ENCODE peak calls at places on chromosomes 3 and 15, in eight cellular contexts. One of them, this sample, is unnamed.
A peak's percentile ranks its signal among the peaks of the same experiment; 100 is the strongest.

GRCh38 chr15:78685157-78685830 is 44.3 kb upstream of the CHRNB4 start:
- DNase-seq in effector memory CD8-positive, alpha-beta T cell: no peak
- DNase-seq in A549: no peak
- DNase-seq in BJ: no peak
- DNase-seq in stimulated activated CD4-positive, alpha-beta T cell treated with anti-CD3 and anti-CD28 coated beads, Interleukin-12 subunit alpha, Interleukin-12 subunit beta, amount 100 ng/mL, for 4 hours: no peak
- DNase-seq in activated naive CD4-positive, alpha-beta T cell: no peak
- DNase-seq in GM03348: no peak
- DNase-seq in fibroblast of mammary gland: no peak
- DNase-seq in this sample: no peak

GRCh38 chr3:151206196-151206595 is 3.2 kb upstream of the GPR171 start:
- DNase-seq in A549: no peak
- DNase-seq in effector memory CD8-positive, alpha-beta T cell: no peak
- DNase-seq in GM03348: no peak
- DNase-seq in fibroblast of mammary gland: no peak
- DNase-seq in BJ: no peak
- DNase-seq in stimulated activated CD4-positive, alpha-beta T cell treated with anti-CD3 and anti-CD28 coated beads, Interleukin-12 subunit alpha, Interleukin-12 subunit beta, amount 100 ng/mL, for 4 hours: no peak
- DNase-seq in activated naive CD4-positive, alpha-beta T cell: no peak
- DNase-seq in this sample: no peak

GRCh38 chr3:150913174-150913922 is 8.1 kb upstream of the MINDY4B start:
- DNase-seq in GM03348: no peak
- DNase-seq in A549: no peak
- DNase-seq in BJ: no peak
- DNase-seq in stimulated activated CD4-positive, alpha-beta T cell treated with anti-CD3 and anti-CD28 coated beads, Interleukin-12 subunit alpha, Interleukin-12 subunit beta, amount 100 ng/mL, for 4 hours: no peak
- DNase-seq in fibroblast of mammary gland: no peak
- DNase-seq in effector memory CD8-positive, alpha-beta T cell: no peak
- DNase-seq in activated naive CD4-positive, alpha-beta T cell: no peak
- DNase-seq in this sample: no peak

GRCh38 chr3:134463676-134464611 is 21.8 kb downstream of the ANAPC13 start:
- DNase-seq in activated naive CD4-positive, alpha-beta T cell: no peak
- DNase-seq in effector memory CD8-positive, alpha-beta T cell: no peak
- DNase-seq in fibroblast of mammary gland: peak; percentile 99
- DNase-seq in stimulated activated CD4-positive, alpha-beta T cell treated with anti-CD3 and anti-CD28 coated beads, Interleukin-12 subunit alpha, Interleukin-12 subunit beta, amount 100 ng/mL, for 4 hours: no peak
- DNase-seq in BJ: peak; percentile 100
- DNase-seq in GM03348: peak; percentile 91
- DNase-seq in A549: no peak
- DNase-seq in this sample: peak; percentile 78

GRCh38 chr3:193975072-193975535 is 160.8 kb upstream of the HES1 start:
- DNase-seq in effector memory CD8-positive, alpha-beta T cell: no peak
- DNase-seq in BJ: no peak
- DNase-seq in A549: no peak
- DNase-seq in activated naive CD4-positive, alpha-beta T cell: no peak
- DNase-seq in fibroblast of mammary gland: no peak
- DNase-seq in GM03348: no peak
- DNase-seq in stimulated activated CD4-positive, alpha-beta T cell treated with anti-CD3 and anti-CD28 coated beads, Interleukin-12 subunit alpha, Interleukin-12 subunit beta, amount 100 ng/mL, for 4 hours: no peak
- DNase-seq in this sample: no peak

GRCh38 chr3:13530241-13531009 is 18.5 kb upstream of the FBLN2 start:
- DNase-seq in stimulated activated CD4-positive, alpha-beta T cell treated with anti-CD3 and anti-CD28 coated beads, Interleukin-12 subunit alpha, Interleukin-12 subunit beta, amount 100 ng/mL, for 4 hours: no peak
- DNase-seq in GM03348: no peak
- DNase-seq in fibroblast of mammary gland: no peak
- DNase-seq in effector memory CD8-positive, alpha-beta T cell: no peak
- DNase-seq in BJ: no peak
- DNase-seq in activated naive CD4-positive, alpha-beta T cell: no peak
- DNase-seq in A549: no peak
- DNase-seq in this sample: no peak

GRCh38 chr3:68957895-68958294 is 25.5 kb upstream of the TAFA4 start:
- DNase-seq in BJ: no peak
- DNase-seq in activated naive CD4-positive, alpha-beta T cell: no peak
- DNase-seq in fibroblast of mammary gland: no peak
- DNase-seq in A549: no peak
- DNase-seq in effector memory CD8-positive, alpha-beta T cell: no peak
- DNase-seq in GM03348: no peak
- DNase-seq in stimulated activated CD4-positive, alpha-beta T cell treated with anti-CD3 and anti-CD28 coated beads, Interleukin-12 subunit alpha, Interleukin-12 subunit beta, amount 100 ng/mL, for 4 hours: no peak
- DNase-seq in this sample: no peak

GRCh38 chr3:194328080-194328571 is 23.0 kb downstream of the CPN2 start:
- DNase-seq in effector memory CD8-positive, alpha-beta T cell: no peak
- DNase-seq in fibroblast of mammary gland: peak; percentile 76
- DNase-seq in activated naive CD4-positive, alpha-beta T cell: no peak
- DNase-seq in BJ: no peak
- DNase-seq in A549: peak; percentile 44
- DNase-seq in stimulated activated CD4-positive, alpha-beta T cell treated with anti-CD3 and anti-CD28 coated beads, Interleukin-12 subunit alpha, Interleukin-12 subunit beta, amount 100 ng/mL, for 4 hours: no peak
- DNase-seq in GM03348: peak; percentile 57
- DNase-seq in this sample: peak; percentile 58

GRCh38 chr3:116085456-116085855 is 359.8 kb downstream of the LSAMP start:
- DNase-seq in BJ: no peak
- DNase-seq in effector memory CD8-positive, alpha-beta T cell: no peak
- DNase-seq in activated naive CD4-positive, alpha-beta T cell: no peak
- DNase-seq in fibroblast of mammary gland: peak; percentile 16
- DNase-seq in A549: no peak
- DNase-seq in stimulated activated CD4-positive, alpha-beta T cell treated with anti-CD3 and anti-CD28 coated beads, Interleukin-12 subunit alpha, Interleukin-12 subunit beta, amount 100 ng/mL, for 4 hours: no peak
- DNase-seq in GM03348: no peak
- DNase-seq in this sample: peak; percentile 59

GRCh38 chr15:63052128-63052826 is 9.7 kb downstream of the TPM1 start:
- DNase-seq in A549: no peak
- DNase-seq in stimulated activated CD4-positive, alpha-beta T cell treated with anti-CD3 and anti-CD28 coated beads, Interleukin-12 subunit alpha, Interleukin-12 subunit beta, amount 100 ng/mL, for 4 hours: no peak
- DNase-seq in activated naive CD4-positive, alpha-beta T cell: no peak
- DNase-seq in effector memory CD8-positive, alpha-beta T cell: no peak
- DNase-seq in GM03348: no peak
- DNase-seq in BJ: no peak
- DNase-seq in fibroblast of mammary gland: no peak
- DNase-seq in this sample: no peak

GRCh38 chr3:136476280-136476679 is 226.1 kb downstream of the PCCB start:
- DNase-seq in activated naive CD4-positive, alpha-beta T cell: no peak
- DNase-seq in BJ: no peak
- DNase-seq in stimulated activated CD4-positive, alpha-beta T cell treated with anti-CD3 and anti-CD28 coated beads, Interleukin-12 subunit alpha, Interleukin-12 subunit beta, amount 100 ng/mL, for 4 hours: no peak
- DNase-seq in A549: no peak
- DNase-seq in fibroblast of mammary gland: no peak
- DNase-seq in effector memory CD8-positive, alpha-beta T cell: no peak
- DNase-seq in GM03348: no peak
- DNase-seq in this sample: no peak

GRCh38 chr15:55289011-55289572 is 521 bp downstream of the RAB27A start:
- DNase-seq in activated naive CD4-positive, alpha-beta T cell: no peak
- DNase-seq in BJ: no peak
- DNase-seq in A549: peak; percentile 35
- DNase-seq in fibroblast of mammary gland: peak; percentile 54
- DNase-seq in effector memory CD8-positive, alpha-beta T cell: no peak
- DNase-seq in stimulated activated CD4-positive, alpha-beta T cell treated with anti-CD3 and anti-CD28 coated beads, Interleukin-12 subunit alpha, Interleukin-12 subunit beta, amount 100 ng/mL, for 4 hours: peak; percentile 37
- DNase-seq in GM03348: peak; percentile 63
- DNase-seq in this sample: no peak

GRCh38 chr3:168981396-168981795 is 682.1 kb downstream of the MECOM start:
- DNase-seq in A549: no peak
- DNase-seq in BJ: no peak
- DNase-seq in effector memory CD8-positive, alpha-beta T cell: no peak
- DNase-seq in activated naive CD4-positive, alpha-beta T cell: no peak
- DNase-seq in fibroblast of mammary gland: peak; percentile 51
- DNase-seq in stimulated activated CD4-positive, alpha-beta T cell treated with anti-CD3 and anti-CD28 coated beads, Interleukin-12 subunit alpha, Interleukin-12 subunit beta, amount 100 ng/mL, for 4 hours: no peak
- DNase-seq in GM03348: no peak
- DNase-seq in this sample: no peak

GRCh38 chr15:67818464-67818863 is 6.8 kb upstream of the SKOR1 start:
- DNase-seq in activated naive CD4-positive, alpha-beta T cell: no peak
- DNase-seq in BJ: no peak
- DNase-seq in effector memory CD8-positive, alpha-beta T cell: no peak
- DNase-seq in GM03348: no peak
- DNase-seq in A549: no peak
- DNase-seq in stimulated activated CD4-positive, alpha-beta T cell treated with anti-CD3 and anti-CD28 coated beads, Interleukin-12 subunit alpha, Interleukin-12 subunit beta, amount 100 ng/mL, for 4 hours: no peak
- DNase-seq in fibroblast of mammary gland: no peak
- DNase-seq in this sample: no peak

GRCh38 chr15:22995786-22996185 is 15.6 kb upstream of the CYFIP1 start:
- DNase-seq in fibroblast of mammary gland: no peak
- DNase-seq in GM03348: no peak
- DNase-seq in A549: no peak
- DNase-seq in activated naive CD4-positive, alpha-beta T cell: no peak
- DNase-seq in effector memory CD8-positive, alpha-beta T cell: no peak
- DNase-seq in stimulated activated CD4-positive, alpha-beta T cell treated with anti-CD3 and anti-CD28 coated beads, Interleukin-12 subunit alpha, Interleukin-12 subunit beta, amount 100 ng/mL, for 4 hours: no peak
- DNase-seq in BJ: no peak
- DNase-seq in this sample: no peak

GRCh38 chr3:151838574-151839312 is 24.8 kb downstream of the AADAC start:
- DNase-seq in stimulated activated CD4-positive, alpha-beta T cell treated with anti-CD3 and anti-CD28 coated beads, Interleukin-12 subunit alpha, Interleukin-12 subunit beta, amount 100 ng/mL, for 4 hours: peak; percentile 7
- DNase-seq in BJ: no peak
- DNase-seq in fibroblast of mammary gland: peak; percentile 90
- DNase-seq in A549: peak; percentile 27
- DNase-seq in activated naive CD4-positive, alpha-beta T cell: no peak
- DNase-seq in GM03348: peak; percentile 74
- DNase-seq in effector memory CD8-positive, alpha-beta T cell: peak; percentile 1
- DNase-seq in this sample: peak; percentile 78

GRCh38 chr3:15553749-15554148 is 32.2 kb upstream of the COLQ start:
- DNase-seq in effector memory CD8-positive, alpha-beta T cell: no peak
- DNase-seq in fibroblast of mammary gland: no peak
- DNase-seq in stimulated activated CD4-positive, alpha-beta T cell treated with anti-CD3 and anti-CD28 coated beads, Interleukin-12 subunit alpha, Interleukin-12 subunit beta, amount 100 ng/mL, for 4 hours: no peak
- DNase-seq in BJ: no peak
- DNase-seq in activated naive CD4-positive, alpha-beta T cell: no peak
- DNase-seq in GM03348: no peak
- DNase-seq in A549: no peak
- DNase-seq in this sample: no peak

GRCh38 chr3:44914936-44915335 is 40.5 kb downstream of the TGM4 start:
- DNase-seq in stimulated activated CD4-positive, alpha-beta T cell treated with anti-CD3 and anti-CD28 coated beads, Interleukin-12 subunit alpha, Interleukin-12 subunit beta, amount 100 ng/mL, for 4 hours: no peak
- DNase-seq in GM03348: peak; percentile 29
- DNase-seq in BJ: no peak
- DNase-seq in fibroblast of mammary gland: no peak
- DNase-seq in effector memory CD8-positive, alpha-beta T cell: no peak
- DNase-seq in A549: no peak
- DNase-seq in activated naive CD4-positive, alpha-beta T cell: no peak
- DNase-seq in this sample: no peak

GRCh38 chr3:48157950-48158376 is 30.3 kb downstream of the CDC25A start:
- DNase-seq in fibroblast of mammary gland: peak; percentile 74
- DNase-seq in stimulated activated CD4-positive, alpha-beta T cell treated with anti-CD3 and anti-CD28 coated beads, Interleukin-12 subunit alpha, Interleukin-12 subunit beta, amount 100 ng/mL, for 4 hours: peak; percentile 40
- DNase-seq in activated naive CD4-positive, alpha-beta T cell: no peak
- DNase-seq in A549: peak; percentile 53
- DNase-seq in effector memory CD8-positive, alpha-beta T cell: peak; percentile 36
- DNase-seq in GM03348: peak; percentile 85
- DNase-seq in BJ: no peak
- DNase-seq in this sample: peak; percentile 81

GRCh38 chr3:124117486-124117885 is 125.6 kb upstream of the ROPN1 start:
- DNase-seq in effector memory CD8-positive, alpha-beta T cell: no peak
- DNase-seq in stimulated activated CD4-positive, alpha-beta T cell treated with anti-CD3 and anti-CD28 coated beads, Interleukin-12 subunit alpha, Interleukin-12 subunit beta, amount 100 ng/mL, for 4 hours: no peak
- DNase-seq in BJ: no peak
- DNase-seq in GM03348: peak; percentile 84
- DNase-seq in A549: no peak
- DNase-seq in activated naive CD4-positive, alpha-beta T cell: no peak
- DNase-seq in fibroblast of mammary gland: peak; percentile 83
- DNase-seq in this sample: peak; percentile 68

GRCh38 chr15:60751985-60752952 is 273.3 kb upstream of the ICE2 start:
- DNase-seq in A549: no peak
- DNase-seq in effector memory CD8-positive, alpha-beta T cell: no peak
- DNase-seq in stimulated activated CD4-positive, alpha-beta T cell treated with anti-CD3 and anti-CD28 coated beads, Interleukin-12 subunit alpha, Interleukin-12 subunit beta, amount 100 ng/mL, for 4 hours: no peak
- DNase-seq in GM03348: no peak
- DNase-seq in BJ: no peak
- DNase-seq in activated naive CD4-positive, alpha-beta T cell: no peak
- DNase-seq in fibroblast of mammary gland: peak; percentile 87
- DNase-seq in this sample: peak; percentile 62

GRCh38 chr3:166734734-166735133 is 645.4 kb downstream of the ZBBX start:
- DNase-seq in effector memory CD8-positive, alpha-beta T cell: no peak
- DNase-seq in BJ: no peak
- DNase-seq in stimulated activated CD4-positive, alpha-beta T cell treated with anti-CD3 and anti-CD28 coated beads, Interleukin-12 subunit alpha, Interleukin-12 subunit beta, amount 100 ng/mL, for 4 hours: no peak
- DNase-seq in fibroblast of mammary gland: no peak
- DNase-seq in GM03348: no peak
- DNase-seq in activated naive CD4-positive, alpha-beta T cell: no peak
- DNase-seq in A549: no peak
- DNase-seq in this sample: no peak

GRCh38 chr3:188584162-188584529 is 430.2 kb downstream of the LPP start:
- DNase-seq in BJ: no peak
- DNase-seq in effector memory CD8-positive, alpha-beta T cell: no peak
- DNase-seq in fibroblast of mammary gland: peak; percentile 85
- DNase-seq in A549: no peak
- DNase-seq in stimulated activated CD4-positive, alpha-beta T cell treated with anti-CD3 and anti-CD28 coated beads, Interleukin-12 subunit alpha, Interleukin-12 subunit beta, amount 100 ng/mL, for 4 hours: no peak
- DNase-seq in GM03348: peak; percentile 48
- DNase-seq in activated naive CD4-positive, alpha-beta T cell: no peak
- DNase-seq in this sample: peak; percentile 63

GRCh38 chr3:129658156-129658843 is 51.8 kb upstream of the PLXND1 start:
- DNase-seq in stimulated activated CD4-positive, alpha-beta T cell treated with anti-CD3 and anti-CD28 coated beads, Interleukin-12 subunit alpha, Interleukin-12 subunit beta, amount 100 ng/mL, for 4 hours: no peak
- DNase-seq in activated naive CD4-positive, alpha-beta T cell: no peak
- DNase-seq in effector memory CD8-positive, alpha-beta T cell: no peak
- DNase-seq in A549: no peak
- DNase-seq in BJ: no peak
- DNase-seq in GM03348: no peak
- DNase-seq in fibroblast of mammary gland: no peak
- DNase-seq in this sample: no peak

GRCh38 chr3:194056731-194057415 is 79.1 kb upstream of the HES1 start:
- DNase-seq in activated naive CD4-positive, alpha-beta T cell: no peak
- DNase-seq in A549: no peak
- DNase-seq in stimulated activated CD4-positive, alpha-beta T cell treated with anti-CD3 and anti-CD28 coated beads, Interleukin-12 subunit alpha, Interleukin-12 subunit beta, amount 100 ng/mL, for 4 hours: no peak
- DNase-seq in fibroblast of mammary gland: no peak
- DNase-seq in effector memory CD8-positive, alpha-beta T cell: no peak
- DNase-seq in GM03348: no peak
- DNase-seq in BJ: no peak
- DNase-seq in this sample: no peak

GRCh38 chr15:31303434-31304073 is 23.1 kb upstream of the KLF13 start:
- DNase-seq in effector memory CD8-positive, alpha-beta T cell: no peak
- DNase-seq in activated naive CD4-positive, alpha-beta T cell: no peak
- DNase-seq in A549: no peak
- DNase-seq in stimulated activated CD4-positive, alpha-beta T cell treated with anti-CD3 and anti-CD28 coated beads, Interleukin-12 subunit alpha, Interleukin-12 subunit beta, amount 100 ng/mL, for 4 hours: no peak
- DNase-seq in BJ: no peak
- DNase-seq in GM03348: peak; percentile 39
- DNase-seq in fibroblast of mammary gland: peak; percentile 21
- DNase-seq in this sample: no peak

GRCh38 chr3:17473761-17474160 is 268.7 kb downstream of the TBC1D5 start:
- DNase-seq in stimulated activated CD4-positive, alpha-beta T cell treated with anti-CD3 and anti-CD28 coated beads, Interleukin-12 subunit alpha, Interleukin-12 subunit beta, amount 100 ng/mL, for 4 hours: no peak
- DNase-seq in GM03348: peak; percentile 22
- DNase-seq in effector memory CD8-positive, alpha-beta T cell: no peak
- DNase-seq in BJ: no peak
- DNase-seq in activated naive CD4-positive, alpha-beta T cell: no peak
- DNase-seq in fibroblast of mammary gland: peak; percentile 32
- DNase-seq in A549: no peak
- DNase-seq in this sample: no peak

GRCh38 chr3:56365905-56366640 is 102.2 kb downstream of the ERC2 start:
- DNase-seq in activated naive CD4-positive, alpha-beta T cell: no peak
- DNase-seq in GM03348: no peak
- DNase-seq in fibroblast of mammary gland: no peak
- DNase-seq in stimulated activated CD4-positive, alpha-beta T cell treated with anti-CD3 and anti-CD28 coated beads, Interleukin-12 subunit alpha, Interleukin-12 subunit beta, amount 100 ng/mL, for 4 hours: no peak
- DNase-seq in BJ: no peak
- DNase-seq in A549: no peak
- DNase-seq in effector memory CD8-positive, alpha-beta T cell: no peak
- DNase-seq in this sample: no peak

GRCh38 chr3:82088749-82089148 is 327.3 kb upstream of the GBE1 start:
- DNase-seq in A549: no peak
- DNase-seq in GM03348: no peak
- DNase-seq in stimulated activated CD4-positive, alpha-beta T cell treated with anti-CD3 and anti-CD28 coated beads, Interleukin-12 subunit alpha, Interleukin-12 subunit beta, amount 100 ng/mL, for 4 hours: no peak
- DNase-seq in effector memory CD8-positive, alpha-beta T cell: no peak
- DNase-seq in fibroblast of mammary gland: no peak
- DNase-seq in BJ: no peak
- DNase-seq in activated naive CD4-positive, alpha-beta T cell: no peak
- DNase-seq in this sample: no peak

GRCh38 chr3:50268703-50269451 is at the start of gene SEMA3B:
- DNase-seq in BJ: peak; percentile 31
- DNase-seq in effector memory CD8-positive, alpha-beta T cell: no peak
- DNase-seq in A549: peak; percentile 48
- DNase-seq in stimulated activated CD4-positive, alpha-beta T cell treated with anti-CD3 and anti-CD28 coated beads, Interleukin-12 subunit alpha, Interleukin-12 subunit beta, amount 100 ng/mL, for 4 hours: no peak
- DNase-seq in activated naive CD4-positive, alpha-beta T cell: no peak
- DNase-seq in fibroblast of mammary gland: no peak
- DNase-seq in GM03348: peak; percentile 79
- DNase-seq in this sample: peak; percentile 90

GRCh38 chr3:43012189-43012588 is 33.1 kb downstream of the GASK1A start:
- DNase-seq in GM03348: no peak
- DNase-seq in activated naive CD4-positive, alpha-beta T cell: no peak
- DNase-seq in stimulated activated CD4-positive, alpha-beta T cell treated with anti-CD3 and anti-CD28 coated beads, Interleukin-12 subunit alpha, Interleukin-12 subunit beta, amount 100 ng/mL, for 4 hours: no peak
- DNase-seq in effector memory CD8-positive, alpha-beta T cell: peak; percentile 6
- DNase-seq in BJ: no peak
- DNase-seq in A549: no peak
- DNase-seq in fibroblast of mammary gland: no peak
- DNase-seq in this sample: no peak

GRCh38 chr3:50205719-50206276 is 727 bp downstream of the SLC38A3 start:
- DNase-seq in fibroblast of mammary gland: no peak
- DNase-seq in GM03348: no peak
- DNase-seq in BJ: no peak
- DNase-seq in stimulated activated CD4-positive, alpha-beta T cell treated with anti-CD3 and anti-CD28 coated beads, Interleukin-12 subunit alpha, Interleukin-12 subunit beta, amount 100 ng/mL, for 4 hours: peak; percentile 23
- DNase-seq in activated naive CD4-positive, alpha-beta T cell: no peak
- DNase-seq in A549: no peak
- DNase-seq in effector memory CD8-positive, alpha-beta T cell: no peak
- DNase-seq in this sample: no peak

This sample was measured in foreskin fibroblast.